ENCODE peak calls at places on chromosomes 16 and 17, in four cellular contexts. C is Panc1, W is colonic mucosa, V is right lobe of liver. M is an unnamed sample. For H3K27me3, the result is how much of the 10 kb centered on the place peaks cover.

GRCh38 chr17:62902573-62903229 is 63.3 kb upstream of the TANC2 start:
- DNase-seq in C (no peak), W (no peak), V (no peak), M (no peak)

GRCh38 chr16:84922351-84923135 is 88.8 kb downstream of the ZDHHC7 start:
- DNase-seq in V (peak), C (no peak), W (peak), M (no peak)

GRCh38 chr16:25340973-25341372 is 83.3 kb upstream of the ZKSCAN2 start:
- DNase-seq in W (no peak), C (no peak), V (no peak), M (no peak)

GRCh38 chr17:60139438-60140285 is 10.1 kb upstream of the CA4 start:
- DNase-seq in W (peak), V (peak), C (no peak), M (no peak)

GRCh38 chr17:7435676-7436555 is 681 bp downstream of the TMEM102 start:
- DNase-seq in V (peak), C (no peak), W (peak), M (no peak)

GRCh38 chr17:27236710-27237315 is 57.1 kb upstream of the WSB1 start:
- DNase-seq in V (no peak), C (peak), W (peak), M (peak)

GRCh38 chr17:31595076-31595475 is 203.6 kb downstream of the RAB11FIP4 start:
- DNase-seq in W (no peak), V (no peak), C (no peak), M (no peak)

GRCh38 chr16:3274490-3274889 is 8.8 kb upstream of the ZNF263 start:
- DNase-seq in C (no peak), V (no peak), W (no peak), M (no peak)

GRCh38 chr16:78606572-78606971 is 507.1 kb downstream of the WWOX start:
- DNase-seq in W (no peak), C (no peak), V (no peak), M (no peak)

GRCh38 chr16:10668322-10669045 is 26.2 kb downstream of the TEKT5 start:
- DNase-seq in W (no peak), C (peak), V (peak), M (no peak)

GRCh38 chr16:85383836-85384825 is 229.0 kb upstream of the GSE1 start:
- DNase-seq in W (no peak), C (no peak), V (peak), M (no peak)

GRCh38 chr16:15933781-15934180 is 15.6 kb upstream of the ABCC1 start:
- DNase-seq in V (no peak), W (no peak), C (no peak), M (no peak)

GRCh38 chr16:56606688-56607618 is 1.4 kb upstream of the MT2A start:
- DNase-seq in W (peak), V (peak), C (no peak), M (peak)

GRCh38 chr17:49993423-49994037 is 1.5 kb downstream of the DLX3 start:
- DNase-seq in C (no peak), W (no peak), V (no peak), M (no peak)

GRCh38 chr16:68732068-68732680 is 4.9 kb upstream of the CDH1 start:
- DNase-seq in C (no peak), W (peak), V (peak), M (no peak)

GRCh38 chr17:69269174-69269998 is 40.8 kb upstream of the ABCA10 start:
- DNase-seq in W (no peak), V (no peak), C (no peak), M (no peak)

GRCh38 chr17:48611681-48612455 is 1.1 kb upstream of the HOXB7 start:
- DNase-seq in C (no peak), V (no peak), W (no peak), M (no peak)

GRCh38 chr16:10640934-10641333 is 53.8 kb downstream of the TEKT5 start:
- DNase-seq in W (no peak), V (no peak), C (no peak), M (no peak)

GRCh38 chr16:57711331-57711730 is 16.7 kb downstream of the DRC7 start:
- DNase-seq in V (no peak), W (no peak), C (no peak), M (no peak)

GRCh38 chr16:88453621-88454314 is 688 bp downstream of the ZFPM1 start:
- DNase-seq in C (no peak), V (peak), W (peak), M (no peak)

GRCh38 chr17:1606352-1606985 is 22.2 kb downstream of the SLC43A2 start:
- DNase-seq in W (no peak), C (no peak), V (no peak), M (no peak)

GRCh38 chr16:50902457-50902856 is 160.6 kb downstream of the CYLD start:
- DNase-seq in C (no peak), V (no peak), W (no peak), M (no peak)

GRCh38 chr17:27295945-27296344 is 2.0 kb downstream of the WSB1 start:
- DNase-seq in W (peak), C (no peak), V (no peak), M (no peak)

GRCh38 chr17:924711-925480 is 54.7 kb downstream of the NXN start:
- DNase-seq in V (no peak), W (no peak), C (no peak), M (no peak)

GRCh38 chr16:56860226-56861020 is 4.6 kb upstream of the SLC12A3 start:
- DNase-seq in C (no peak), V (no peak), W (no peak), M (no peak)

GRCh38 chr16:27234603-27235002 is 31.3 kb downstream of the KDM8 start:
- DNase-seq in W (no peak), C (no peak), V (no peak), M (no peak)

GRCh38 chr16:56833243-56833970 is 31.6 kb upstream of the SLC12A3 start:
- DNase-seq in W (no peak), V (no peak), C (no peak), M (no peak)

GRCh38 chr17:8745586-8746500 is 1.2 kb upstream of the CCDC42 start:
- DNase-seq in V (peak), C (no peak), W (peak), M (no peak)

GRCh38 chr17:27868565-27868964 is 24.6 kb downstream of the LYRM9 start:
- DNase-seq in V (no peak), C (no peak), W (no peak), M (no peak)

GRCh38 chr17:75352079-75352569 is 53.4 kb downstream of the GRB2 start:
- DNase-seq in W (no peak), V (no peak), C (no peak), M (peak)

GRCh38 chr17:1087381-1088241 is 90.7 kb downstream of the TIMM22 start:
- DNase-seq in W (peak), C (no peak), V (peak), M (peak)

DNA sequence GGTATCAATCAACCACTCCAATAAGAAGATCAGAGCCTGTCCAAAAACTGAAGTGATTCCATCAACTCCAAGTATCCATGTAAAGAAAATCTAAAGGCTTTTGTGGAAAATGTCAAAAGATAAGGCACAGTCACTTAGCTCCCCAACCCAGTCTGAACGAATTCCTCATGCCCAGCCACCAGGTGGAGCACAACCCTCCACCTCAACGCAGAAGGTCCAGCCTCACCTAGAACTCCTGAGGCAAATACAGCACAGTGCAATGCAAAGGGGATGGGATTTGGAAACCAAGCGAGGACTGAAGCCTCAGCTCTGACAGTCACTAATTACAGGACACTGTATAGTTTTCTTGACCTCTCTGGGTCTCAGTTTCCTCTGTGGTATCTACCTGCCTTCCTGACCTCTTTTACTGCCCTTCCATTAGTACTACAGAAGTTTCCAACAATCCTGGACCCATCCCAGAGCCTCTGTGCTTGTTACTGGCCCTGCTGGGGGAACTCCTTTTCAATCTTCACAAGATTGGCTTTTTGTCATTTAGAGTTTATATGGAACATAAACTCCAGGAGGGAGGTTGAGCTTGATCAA is 2.0 kb downstream of the NCBP3 start:
- DNase-seq in V (peak), W (peak), C (no peak), M (no peak)
- TF ChIP-seq CTCF in V (peak), W (peak), C (peak), M (peak)

GRCh38 chr17:20074489-20074888 is 65.3 kb downstream of the SPECC1 start:
- DNase-seq in C (no peak), W (no peak), V (no peak), M (no peak)
- H3K4me3 ChIP-seq in C (no peak), W (no peak), V (no peak), M (no peak)

GRCh38 chr17:17689312-17689711 is 8.1 kb downstream of the RAI1 start:
- DNase-seq in C (no peak), V (no peak), W (no peak), M (no peak)
- H3K27me3 ChIP-seq in C (under half), V (under half), W (under half), M (under half)

DNA sequence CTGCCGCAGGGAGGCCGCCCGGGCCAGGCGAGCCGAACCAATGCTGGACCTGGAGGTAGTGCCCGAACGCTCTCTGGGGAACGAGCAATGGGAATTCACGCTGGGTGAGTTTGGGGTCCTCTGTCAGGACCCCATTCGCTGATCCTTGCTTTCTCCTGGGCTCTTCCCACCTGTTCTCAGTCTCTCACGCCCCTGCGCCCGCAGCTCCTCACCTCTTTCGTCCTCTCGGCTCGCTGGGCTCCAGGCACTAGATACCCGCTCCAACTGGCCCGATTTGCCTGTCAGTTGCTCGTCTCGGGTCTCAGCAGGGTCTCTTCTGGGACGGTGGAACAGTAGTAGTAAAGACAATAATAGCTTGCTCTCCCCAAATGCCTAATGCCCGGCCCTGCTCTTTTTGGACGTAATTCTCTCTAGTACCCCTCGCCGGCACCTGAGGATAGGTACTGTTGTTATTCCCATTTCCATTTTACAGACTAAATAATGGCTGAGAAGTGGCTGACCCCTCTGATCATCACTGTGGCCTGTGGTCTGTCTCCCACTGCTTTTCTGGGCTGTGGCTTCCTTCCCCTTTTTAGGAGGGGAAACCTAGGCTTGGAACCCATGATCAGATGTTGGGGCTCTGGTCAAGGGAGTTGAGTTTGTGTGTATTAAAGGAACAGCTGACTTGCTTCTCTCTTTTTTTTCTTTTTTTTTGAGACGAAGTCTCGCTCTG is 551 bp downstream of the PHAF1 start:
- DNase-seq in W (peak), C (no peak), V (no peak), M (no peak)
- TF ChIP-seq CTCF in W (no peak), C (no peak), V (no peak), M (no peak)

DNA sequence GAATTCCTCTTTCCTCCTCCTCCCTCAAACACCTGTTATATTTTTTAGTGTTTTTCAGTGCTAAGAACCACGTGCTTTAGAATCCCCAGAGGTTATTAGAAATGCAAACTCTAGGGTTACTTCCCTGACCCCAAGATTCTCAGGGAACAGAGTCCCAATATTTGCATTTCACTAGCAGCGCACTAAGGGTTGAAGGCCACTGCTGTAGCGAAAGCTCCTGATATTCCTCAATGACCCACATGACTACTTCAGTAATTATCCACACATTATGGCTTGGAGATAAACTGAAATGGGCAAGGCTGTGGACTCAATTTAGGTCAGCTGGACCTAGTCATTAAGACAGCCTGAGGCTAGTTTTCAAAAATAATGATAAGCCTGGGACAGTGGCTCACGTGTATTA is 78.5 kb upstream of the BCAR1 start:
- DNase-seq in V (no peak), W (no peak), C (no peak), M (no peak)
- H3K4me3 ChIP-seq in V (no peak), W (no peak), C (no peak), M (no peak)

GRCh38 chr17:40556198-40556661 is 9.0 kb downstream of the CCR7 start:
- DNase-seq in C (no peak), V (no peak), W (no peak), M (no peak)
- H3K27me3 ChIP-seq in C (under half), V (under half), W (under half), M (under half)

GRCh38 chr16:67405336-67405735 is 10.9 kb downstream of the ZDHHC1 start:
- DNase-seq in C (no peak), W (no peak), V (no peak), M (no peak)
- TF ChIP-seq CTCF in C (no peak), W (no peak), V (no peak), M (no peak)

GRCh38 chr17:51045616-51046526 is 74.8 kb downstream of the SPAG9 start:
- DNase-seq in C (no peak), W (no peak), V (no peak), M (no peak)
- H3K4me3 ChIP-seq in C (no peak), W (no peak), V (no peak), M (peak)

DNA sequence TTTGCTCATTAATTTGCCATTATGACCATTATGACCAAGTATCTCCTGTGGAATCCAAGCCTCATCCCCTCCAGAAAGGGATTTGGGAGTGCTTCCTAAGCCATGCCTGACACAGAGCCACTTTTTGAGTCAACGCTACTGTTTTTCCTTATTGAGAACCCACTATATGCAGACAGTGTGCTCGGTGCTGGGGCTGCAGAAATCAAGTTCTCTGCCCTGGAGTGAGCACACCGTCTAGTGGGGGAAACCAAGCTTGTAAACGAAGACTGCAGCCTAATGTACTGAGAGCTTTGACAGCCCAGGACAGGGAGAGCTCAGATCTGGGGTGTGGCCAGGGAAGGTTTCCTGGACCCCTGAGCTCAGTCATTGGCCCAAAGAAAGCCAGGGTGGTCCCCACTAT is 111.0 kb downstream of the ENGASE start:
- DNase-seq in C (no peak), W (no peak), V (no peak), M (no peak)
- H3K27me3 ChIP-seq in C (under half), W (under half), V (under half), M (half or more)

GRCh38 chr17:46876353-46876887 is 25.0 kb downstream of the WNT9B start:
- DNase-seq in C (no peak), V (peak), W (peak), M (no peak)
- TF ChIP-seq CTCF in C (no peak), V (peak), W (peak), M (peak)

M was measured in kidney epithelial cell.